ENCODE peak calls at places on chromosomes 11 and 22, in five cellular contexts. I, R, V, U and J are unnamed samples.

GRCh38 chr11:99277281-99277680 is 256.5 kb downstream of the CNTN5 start:
- DNase-seq in I (no peak), V (no peak), R (no peak), U (no peak), J (no peak)

GRCh38 chr11:120212259-120212888 is 1.5 kb downstream of the OAF start:
- DNase-seq in V (no peak), U (no peak), I (no peak), R (no peak), J (no peak)

GRCh38 chr11:16239130-16240105 is 116.9 kb downstream of the SOX6 start:
- DNase-seq in U (no peak), V (no peak), R (no peak), I (no peak), J (no peak)

GRCh38 chr11:8728566-8728965 is 46.0 kb downstream of the RPL27A start:
- DNase-seq in I (no peak), V (peak), R (no peak), U (no peak), J (no peak)

GRCh38 chr22:21042978-21043855 is 2.5 kb upstream of the LRRC74B start:
- DNase-seq in U (no peak), I (no peak), V (no peak), R (no peak), J (no peak)

GRCh38 chr11:952406-953385 is 27.0 kb downstream of the AP2A2 start:
- DNase-seq in V (no peak), U (no peak), R (no peak), I (no peak), J (no peak)

GRCh38 chr22:39518124-39518786 is 2.1 kb upstream of the ATF4 start:
- DNase-seq in U (no peak), I (no peak), R (peak), V (no peak), J (no peak)

GRCh38 chr22:49566693-49567092 is 261.0 kb downstream of the BRD1 start:
- DNase-seq in U (no peak), I (no peak), R (no peak), V (no peak), J (no peak)

GRCh38 chr22:19870153-19871022 is 15.7 kb upstream of the GNB1L start:
- DNase-seq in V (no peak), U (no peak), I (no peak), R (no peak), J (no peak)

GRCh38 chr11:82523141-82523540 is 210.5 kb downstream of the FAM181B start:
- DNase-seq in R (no peak), V (no peak), U (no peak), I (no peak), J (no peak)

GRCh38 chr11:62004473-62004872 is 37.0 kb upstream of the FTH1 start:
- DNase-seq in I (no peak), R (no peak), U (no peak), V (no peak), J (no peak)

GRCh38 chr11:86941077-86941870 is 13.9 kb downstream of the FZD4 start:
- DNase-seq in R (no peak), V (no peak), I (no peak), U (no peak), J (no peak)